ENCODE peak calls at places on chromosomes 11 and 22, in nine cellular contexts. V, J, Y, C, A, D, K, S and X are unnamed samples.

GRCh38 chr11:89361738-89362137 is 129.4 kb downstream of the NOX4 start:
- DNase-seq in V (no peak), J (no peak), Y (no peak), C (no peak), A (no peak), D (no peak), K (no peak), S (no peak), X (no peak)

GRCh38 chr11:60905551-60906113 is 753 bp downstream of the PRPF19 start:
- DNase-seq in V (peak; percentile 45), J (no peak), Y (peak; percentile 49), C (no peak), A (no peak), D (no peak), K (no peak), S (peak; percentile 17), X (no peak)

GRCh38 chr11:27116684-27117083 is 76.1 kb downstream of the BBOX1 start:
- DNase-seq in V (peak; percentile 73), J (no peak), Y (no peak), C (no peak), A (no peak), D (no peak), K (peak; percentile 49), S (peak; percentile 93), X (no peak)

GRCh38 chr11:116454020-116454645 is 318.7 kb downstream of the BUD13 start:
- DNase-seq in V (peak; percentile 20), J (peak; percentile 1), Y (peak; percentile 48), C (peak; percentile 2), A (peak; percentile 18), D (no peak), K (peak; percentile 8), S (peak; percentile 28), X (no peak)

GRCh38 chr11:47861762-47862161 is 13.6 kb upstream of the NUP160 start:
- DNase-seq in V (peak; percentile 71), J (no peak), Y (no peak), C (no peak), A (no peak), D (no peak), K (no peak), S (peak; percentile 65), X (no peak)

GRCh38 chr11:43984519-43985385 is 42.3 kb downstream of the C11orf96 start:
- DNase-seq in V (no peak), J (no peak), Y (peak; percentile 33), C (no peak), A (no peak), D (no peak), K (no peak), S (no peak), X (peak; percentile 71)

GRCh38 chr11:117187007-117187406 is 8.5 kb downstream of the SIDT2 start:
- DNase-seq in V (no peak), J (no peak), Y (no peak), C (no peak), A (no peak), D (no peak), K (no peak), S (no peak), X (no peak)

GRCh38 chr22:42787357-42787736 is 66.7 kb upstream of the A4GALT start:
- DNase-seq in V (no peak), J (no peak), Y (no peak), C (no peak), A (no peak), D (no peak), K (no peak), S (no peak), X (no peak)

GRCh38 chr11:117328414-117329010 is 858 bp downstream of the CEP164 start:
- DNase-seq in V (peak; percentile 68), J (no peak), Y (no peak), C (no peak), A (no peak), D (no peak), K (no peak), S (peak; percentile 65), X (peak; percentile 72)

GRCh38 chr22:22446527-22446926 is 62.0 kb downstream of the ZNF280B start:
- DNase-seq in V (peak; percentile 16), J (no peak), Y (no peak), C (no peak), A (no peak), D (no peak), K (no peak), S (peak; percentile 4), X (no peak)

GRCh38 chr11:47867821-47868220 is 19.7 kb upstream of the NUP160 start:
- DNase-seq in V (no peak), J (no peak), Y (no peak), C (no peak), A (no peak), D (no peak), K (no peak), S (no peak), X (no peak)

GRCh38 chr11:31873115-31873514 is 62.0 kb upstream of the PAX6 start:
- DNase-seq in V (no peak), J (no peak), Y (no peak), C (no peak), A (no peak), D (no peak), K (no peak), S (no peak), X (no peak)

GRCh38 chr11:105986554-105986953 is 35.5 kb downstream of the MSANTD4 start:
- DNase-seq in V (peak; percentile 8), J (no peak), Y (no peak), C (no peak), A (no peak), D (no peak), K (no peak), S (no peak), X (no peak)

GRCh38 chr11:106344392-106344791 is 266.9 kb downstream of the AASDHPPT start:
- DNase-seq in V (peak; percentile 89), J (no peak), Y (no peak), C (no peak), A (no peak), D (no peak), K (peak; percentile 31), S (peak; percentile 90), X (no peak)

GRCh38 chr11:11572386-11572785 is 49.4 kb downstream of the GALNT18 start:
- DNase-seq in V (no peak), J (no peak), Y (no peak), C (no peak), A (no peak), D (no peak), K (no peak), S (no peak), X (no peak)